ENCODE peak calls at places on chromosomes 11 and 22, in ten cellular contexts. Y, P, D, G, Q, L, F, N, T and Z are unnamed samples.
A peak's percentile ranks its signal among the peaks of the same experiment; 100 is the strongest.

GRCh38 chr11:94493146-94493442 is 550 bp downstream of the MRE11 start:
- DNase-seq in G (no peak), P (no peak), T (no peak), Y (no peak), Q (no peak), N (no peak), D (no peak), L (no peak), F (no peak), Z (no peak)

GRCh38 chr11:69599502-69599901 is 41.5 kb upstream of the CCND1 start:
- DNase-seq in N (no peak), D (no peak), L (no peak), F (no peak), Y (no peak), G (no peak), T (no peak), P (no peak), Q (no peak), Z (no peak)

GRCh38 chr11:78717031-78717430 is 142.4 kb upstream of the NARS2 start:
- DNase-seq in Q (no peak), N (no peak), F (no peak), L (no peak), P (no peak), T (no peak), G (no peak), D (no peak), Y (no peak), Z (no peak)

GRCh38 chr11:92841719-92842118 is 127.7 kb upstream of the MTNR1B start:
- DNase-seq in N (no peak), Y (no peak), Q (no peak), T (no peak), D (no peak), L (no peak), F (no peak), G (no peak), P (no peak), Z (no peak)

GRCh38 chr11:3747704-3748103 is 49.6 kb downstream of the NUP98 start:
- DNase-seq in Y (no peak), D (no peak), P (no peak), N (no peak), G (no peak), Q (no peak), F (no peak), T (no peak), L (no peak), Z (no peak)

GRCh38 chr11:1929621-1930447 is 10.3 kb downstream of the TNNT3 start:
- DNase-seq in F (no peak), D (no peak), Y (no peak), G (peak; percentile 9), T (no peak), N (peak; percentile 67), L (no peak), Q (no peak), P (no peak), Z (no peak)

GRCh38 chr22:29903371-29903770 is 20.4 kb downstream of the MTMR3 start:
- DNase-seq in Y (no peak), G (no peak), Q (no peak), N (no peak), D (no peak), P (no peak), F (no peak), L (no peak), T (no peak), Z (no peak)

GRCh38 chr22:30182833-30183232 is 63.7 kb downstream of the LIF start:
- DNase-seq in Q (no peak), T (no peak), Y (no peak), P (no peak), F (no peak), N (no peak), G (no peak), D (no peak), L (no peak), Z (no peak)

GRCh38 chr11:27089746-27090145 is 49.1 kb downstream of the BBOX1 start:
- DNase-seq in Y (no peak), L (no peak), F (no peak), D (no peak), Q (no peak), N (no peak), G (no peak), T (no peak), P (no peak), Z (no peak)

GRCh38 chr22:49951678-49951985 is 8.9 kb upstream of the PIM3 start:
- DNase-seq in P (peak; percentile 51), F (no peak), T (no peak), Y (no peak), N (no peak), G (no peak), Q (no peak), L (no peak), D (no peak), Z (no peak)

GRCh38 chr11:4626207-4627105 is 10.8 kb upstream of the OR51D1 start:
- DNase-seq in Q (no peak), D (peak; percentile 89), P (peak; percentile 64), N (no peak), L (no peak), F (peak; percentile 12), G (peak; percentile 23), T (no peak), Y (peak; percentile 8), Z (no peak)

GRCh38 chr11:125112235-125112604 is 794 bp upstream of the TMEM218 start:
- DNase-seq in Y (no peak), F (no peak), L (peak; percentile 86), D (no peak), Q (no peak), P (no peak), N (no peak), G (no peak), T (no peak), Z (no peak)

GRCh38 chr22:40329021-40329456 is 17.3 kb upstream of the ADSL start:
- DNase-seq in N (no peak), D (no peak), T (no peak), L (no peak), Q (no peak), Y (no peak), P (no peak), F (no peak), G (no peak), Z (no peak)

GRCh38 chr22:40326905-40327735 is 19.2 kb upstream of the ADSL start:
- DNase-seq in Q (no peak), L (no peak), F (no peak), P (no peak), D (no peak), Y (no peak), G (no peak), N (no peak), T (no peak), Z (no peak)

GRCh38 chr22:40331706-40332105 is 14.6 kb upstream of the ADSL start:
- DNase-seq in G (no peak), T (no peak), L (no peak), Q (no peak), F (no peak), Y (no peak), P (no peak), D (no peak), N (no peak), Z (no peak)

GRCh38 chr22:40328551-40328950 is 17.7 kb upstream of the ADSL start:
- DNase-seq in F (no peak), G (no peak), L (no peak), D (no peak), T (no peak), P (no peak), Q (no peak), N (no peak), Y (no peak), Z (no peak)

DNA sequence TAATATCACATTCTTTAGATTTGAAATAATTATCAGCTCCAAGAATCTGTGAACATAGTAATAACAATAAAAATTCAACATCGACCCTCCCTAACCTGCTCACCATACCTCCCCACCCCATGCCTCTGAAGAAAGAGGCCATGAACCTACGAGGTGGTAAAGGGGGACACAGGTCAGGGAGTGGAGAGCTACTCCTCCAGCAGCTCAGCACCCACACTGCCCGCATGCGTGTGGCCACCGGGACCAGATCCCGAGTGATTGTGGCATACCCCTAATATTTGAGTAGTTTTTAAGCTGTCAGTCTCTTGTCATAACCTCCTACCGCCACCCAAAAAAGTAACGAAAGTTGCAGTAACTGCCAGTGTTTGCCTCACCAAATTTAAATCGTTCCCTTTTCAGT is 16.8 kb upstream of the ADSL start:
- DNase-seq in G (no peak), N (no peak), L (no peak), P (no peak), Q (no peak), T (no peak), Y (no peak), D (no peak), F (no peak), Z (no peak)
- H3K27ac ChIP-seq in G (no peak overlapping the region), N (no peak overlapping the region), L (no peak overlapping the region), P (no peak overlapping the region), Q (no peak overlapping the region), T (peak overlapping the region; percentile 21), Y (no peak overlapping the region), D (no peak overlapping the region), F (no peak overlapping the region), Z (no peak overlapping the region)

GRCh38 chr11:44621784-44622183 is 56.3 kb downstream of the CD82 start:
- DNase-seq in P (peak; percentile 15), D (no peak), G (no peak), N (peak; percentile 45), Q (peak; percentile 48), L (peak; percentile 34), T (peak; percentile 10), Y (no peak), F (no peak), Z (peak; percentile 46)
- H3K4me1 ChIP-seq in P (peaks cover 8% of the 10 kb centered on the region), D (no peaks in the 10 kb centered on the region), G (no peaks in the 10 kb centered on the region), N (no peaks in the 10 kb centered on the region), Q (peaks cover 2% of the 10 kb centered on the region), L (peaks cover 45% of the 10 kb centered on the region), T (no peaks in the 10 kb centered on the region), Y (no peaks in the 10 kb centered on the region), F (peaks cover 6% of the 10 kb centered on the region), Z (peaks cover 23% of the 10 kb centered on the region)

DNA sequence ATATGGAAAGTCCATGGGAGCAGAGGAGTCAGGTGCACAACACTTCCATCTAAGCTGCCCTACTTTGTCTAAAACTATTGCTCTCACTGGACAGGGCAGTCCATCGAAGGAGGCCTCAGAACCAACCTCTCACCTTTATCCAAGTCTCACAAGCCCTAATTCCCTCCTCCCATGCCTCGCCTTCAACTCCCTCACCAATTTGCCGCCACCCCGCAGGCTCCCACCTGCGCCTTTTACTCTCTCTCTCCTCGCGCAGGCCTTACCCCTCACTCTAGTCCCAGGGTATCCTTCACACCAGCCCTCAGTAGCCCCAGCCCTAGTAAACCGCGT is 487 bp downstream of the FHIP1B start:
- DNase-seq in L (no peak), G (no peak), D (no peak), F (no peak), T (no peak), N (peak; percentile 72), Y (no peak), P (no peak), Q (no peak), Z (no peak)
- H3K4me3 ChIP-seq in L (peak overlapping the region; percentile 66), G (peak overlapping the region; percentile 65), D (peak overlapping the region; percentile 90), F (peak overlapping the region; percentile 97), T (peak overlapping the region; percentile 73), N (peak overlapping the region; percentile 55), Y (peak overlapping the region; percentile 90), P (peak overlapping the region; percentile 85), Q (peak overlapping the region; percentile 81), Z (peak overlapping the region; percentile 62)

GRCh38 chr22:24153959-24154358 is 27.3 kb upstream of the SUSD2 start:
- DNase-seq in D (no peak), Q (no peak), P (no peak), T (no peak), G (no peak), Y (no peak), L (no peak), F (no peak), N (no peak), Z (no peak)
- H3K27ac ChIP-seq in D (no peak overlapping the region), Q (no peak overlapping the region), P (no peak overlapping the region), T (peak overlapping the region; percentile 85), G (no peak overlapping the region), Y (no peak overlapping the region), L (peak overlapping the region; percentile 61), F (peak overlapping the region; percentile 36), N (no peak overlapping the region), Z (no peak overlapping the region)